ENCODE peak calls at places on chromosomes 13 and 19, in six cellular contexts. F is MM.1S, L is GM23338, T is OCI-LY7, D is HCT116, Y is PC-3. K is an unnamed sample.
A peak's percentile ranks its signal among the peaks of the same experiment; 100 is the strongest.

GRCh38 chr13:71968025-71968424 is 101.0 kb upstream of the DACH1 start:
- DNase-seq in Y (no peak), T (no peak), F (no peak), L (peak; percentile 78), D (no peak), K (no peak)

GRCh38 chr19:11286312-11286974 is 9.5 kb upstream of the TSPAN16 start:
- DNase-seq in T (no peak), F (no peak), L (no peak), Y (no peak), D (no peak), K (no peak)

GRCh38 chr13:21698975-21699679 is 28.3 kb downstream of the FGF9 start:
- DNase-seq in Y (no peak), L (no peak), D (no peak), F (no peak), T (no peak), K (no peak)

GRCh38 chr13:108226184-108226583 is 8.0 kb downstream of the ABHD13 start:
- DNase-seq in F (no peak), T (no peak), Y (no peak), L (no peak), D (no peak), K (peak; percentile 17)

GRCh38 chr13:48505597-48506091 is 27.2 kb downstream of the RCBTB2 start:
- DNase-seq in F (peak; percentile 78), T (peak; percentile 88), D (no peak), Y (no peak), L (no peak), K (no peak)

GRCh38 chr13:39918837-39919236 is 263.4 kb downstream of the COG6 start:
- DNase-seq in D (no peak), Y (no peak), L (no peak), T (no peak), F (no peak), K (no peak)

GRCh38 chr19:32223595-32224370 is 121.6 kb upstream of the ZNF507 start:
- DNase-seq in L (peak; percentile 49), D (no peak), F (peak; percentile 18), T (no peak), Y (no peak), K (no peak)

GRCh38 chr13:51229141-51229540 is 6.9 kb downstream of the FAM124A start:
- DNase-seq in T (no peak), D (no peak), L (no peak), F (no peak), Y (no peak), K (no peak)

GRCh38 chr19:11580665-11581418 is 3.4 kb upstream of the ACP5 start:
- DNase-seq in L (no peak), D (no peak), T (peak; percentile 56), F (no peak), Y (peak; percentile 9), K (no peak)

GRCh38 chr13:108961542-108962125 is 332.2 kb downstream of the MYO16 start:
- DNase-seq in T (peak; percentile 47), Y (peak; percentile 67), D (peak; percentile 31), L (peak; percentile 75), F (peak; percentile 78), K (peak; percentile 79)

GRCh38 chr19:18603958-18604819 is 2.4 kb downstream of the CRLF1 start:
- DNase-seq in F (no peak), D (no peak), T (no peak), Y (no peak), L (peak; percentile 59), K (no peak)

GRCh38 chr19:13966684-13967128 is 14.4 kb downstream of the DCAF15 start:
- DNase-seq in F (no peak), L (no peak), Y (no peak), T (no peak), D (no peak), K (peak; percentile 2)

GRCh38 chr19:39497850-39498261 is 891 bp upstream of the DLL3 start:
- DNase-seq in L (peak; percentile 89), Y (peak; percentile 33), T (peak; percentile 84), D (no peak), F (peak; percentile 27), K (peak; percentile 75)

GRCh38 chr13:78190296-78190695 is 271.7 kb upstream of the EDNRB start:
- DNase-seq in Y (no peak), T (no peak), L (no peak), D (no peak), F (no peak), K (no peak)

GRCh38 chr19:10780368-10780767 is 55.6 kb downstream of the TMED1 start:
- DNase-seq in T (no peak), L (no peak), Y (no peak), D (no peak), F (no peak), K (no peak)

GRCh38 chr13:71218960-71219359 is 648.0 kb downstream of the DACH1 start:
- DNase-seq in Y (peak; percentile 48), D (no peak), F (no peak), T (peak; percentile 4), L (peak; percentile 65), K (peak; percentile 48)

GRCh38 chr13:40235160-40235796 is 431.2 kb downstream of the FOXO1 start:
- DNase-seq in L (no peak), Y (peak; percentile 68), F (no peak), D (no peak), T (no peak), K (no peak)

GRCh38 chr13:47420568-47420967 is 523.7 kb upstream of the HTR2A start:
- DNase-seq in F (no peak), T (no peak), L (no peak), D (no peak), Y (peak; percentile 72), K (no peak)

GRCh38 chr13:113921763-113922162 is 52.1 kb downstream of the C13orf46 start:
- DNase-seq in D (no peak), L (no peak), F (no peak), Y (no peak), T (no peak), K (no peak)

GRCh38 chr13:113918981-113919646 is 54.8 kb downstream of the C13orf46 start:
- DNase-seq in T (no peak), F (no peak), D (no peak), Y (no peak), L (no peak), K (no peak)

GRCh38 chr13:113919761-113920160 is 54.1 kb downstream of the C13orf46 start:
- DNase-seq in T (no peak), Y (no peak), D (no peak), F (no peak), L (no peak), K (no peak)

GRCh38 chr13:113920173-113920572 is 53.7 kb downstream of the C13orf46 start:
- DNase-seq in T (no peak), Y (no peak), L (no peak), D (no peak), F (no peak), K (no peak)

GRCh38 chr13:113920606-113921306 is 53.1 kb downstream of the C13orf46 start:
- DNase-seq in Y (no peak), L (no peak), T (no peak), F (no peak), D (no peak), K (no peak)
- TF ChIP-seq EZH2phosphoT487 in Y (no peak), L (no peak), T (no peak), F (no peak), D (no peak), K (no peak)

GRCh38 chr13:32731576-32731975 is 145.3 kb downstream of the PDS5B start:
- DNase-seq in F (no peak), D (no peak), Y (peak; percentile 58), L (no peak), T (no peak), K (peak; percentile 13)
- TF ChIP-seq EZH2phosphoT487 in F (no peak), D (no peak), Y (no peak), L (no peak), T (no peak), K (no peak)

GRCh38 chr13:112107289-112107688 is 40.3 kb downstream of the SOX1 start:
- DNase-seq in F (no peak), Y (no peak), T (no peak), L (no peak), D (no peak), K (no peak)
- TF ChIP-seq EZH2phosphoT487 in F (no peak), Y (no peak), T (no peak), L (no peak), D (no peak), K (no peak)

GRCh38 chr13:110397445-110397844 is 90.4 kb downstream of the COL4A2 start:
- DNase-seq in T (no peak), D (no peak), L (no peak), Y (peak; percentile 23), F (no peak), K (no peak)
- TF ChIP-seq EZH2phosphoT487 in T (no peak), D (no peak), L (no peak), Y (no peak), F (no peak), K (no peak)